ENCODE peak calls at places on chromosomes 12 and 14, in seven cellular contexts. One of them, this sample, is unnamed.

GRCh38 chr12:102652645-102653313 is 172.4 kb upstream of the IGF1 start:
- DNase-seq in heart right ventricle: no peak
- DNase-seq in stimulated activated CD4-positive, alpha-beta T cell treated with anti-CD3 and anti-CD28 coated beads, Interleukin-2, amount 100 ng/mL, for 48 hours: no peak
- DNase-seq in DMS153: no peak
- DNase-seq in heart left ventricle: no peak
- DNase-seq in mucosa of descending colon: no peak
- DNase-seq in H4: no peak
- DNase-seq in this sample: no peak

GRCh38 chr12:13120431-13120830 is 17.0 kb upstream of the GSG1 start:
- DNase-seq in heart right ventricle: no peak
- DNase-seq in stimulated activated CD4-positive, alpha-beta T cell treated with anti-CD3 and anti-CD28 coated beads, Interleukin-2, amount 100 ng/mL, for 48 hours: no peak
- DNase-seq in DMS153: no peak
- DNase-seq in heart left ventricle: no peak
- DNase-seq in mucosa of descending colon: no peak
- DNase-seq in H4: no peak
- DNase-seq in this sample: no peak

GRCh38 chr12:56724660-56724988 is 475 bp downstream of the NACA start:
- DNase-seq in heart right ventricle: no peak
- DNase-seq in stimulated activated CD4-positive, alpha-beta T cell treated with anti-CD3 and anti-CD28 coated beads, Interleukin-2, amount 100 ng/mL, for 48 hours: no peak
- DNase-seq in DMS153: no peak
- DNase-seq in heart left ventricle: no peak
- DNase-seq in mucosa of descending colon: no peak
- DNase-seq in H4: no peak
- DNase-seq in this sample: no peak

GRCh38 chr14:36973806-36974442 is 198.5 kb downstream of the SLC25A21 start:
- DNase-seq in heart right ventricle: no peak
- DNase-seq in stimulated activated CD4-positive, alpha-beta T cell treated with anti-CD3 and anti-CD28 coated beads, Interleukin-2, amount 100 ng/mL, for 48 hours: no peak
- DNase-seq in DMS153: no peak
- DNase-seq in heart left ventricle: no peak
- DNase-seq in mucosa of descending colon: no peak
- DNase-seq in H4: peak; percentile 58
- DNase-seq in this sample: no peak

GRCh38 chr12:1606021-1606622 is 11.7 kb upstream of the FBXL14 start:
- DNase-seq in heart right ventricle: peak; percentile 92
- DNase-seq in stimulated activated CD4-positive, alpha-beta T cell treated with anti-CD3 and anti-CD28 coated beads, Interleukin-2, amount 100 ng/mL, for 48 hours: peak; percentile 63
- DNase-seq in DMS153: peak; percentile 64
- DNase-seq in heart left ventricle: peak; percentile 94
- DNase-seq in mucosa of descending colon: peak; percentile 91
- DNase-seq in H4: peak; percentile 90
- DNase-seq in this sample: peak; percentile 56

GRCh38 chr12:64825143-64826011 is 930 bp downstream of the TBC1D30 start:
- DNase-seq in heart right ventricle: no peak
- DNase-seq in stimulated activated CD4-positive, alpha-beta T cell treated with anti-CD3 and anti-CD28 coated beads, Interleukin-2, amount 100 ng/mL, for 48 hours: no peak
- DNase-seq in DMS153: peak; percentile 46
- DNase-seq in heart left ventricle: no peak
- DNase-seq in mucosa of descending colon: no peak
- DNase-seq in H4: no peak
- DNase-seq in this sample: peak; percentile 80

GRCh38 chr14:99325591-99325990 is 53.6 kb upstream of the BCL11B start:
- DNase-seq in heart right ventricle: no peak
- DNase-seq in stimulated activated CD4-positive, alpha-beta T cell treated with anti-CD3 and anti-CD28 coated beads, Interleukin-2, amount 100 ng/mL, for 48 hours: no peak
- DNase-seq in DMS153: no peak
- DNase-seq in heart left ventricle: no peak
- DNase-seq in mucosa of descending colon: no peak
- DNase-seq in H4: no peak
- DNase-seq in this sample: no peak

GRCh38 chr12:4858385-4858784 is 51.3 kb upstream of the KCNA1 start:
- DNase-seq in heart right ventricle: peak; percentile 34
- DNase-seq in stimulated activated CD4-positive, alpha-beta T cell treated with anti-CD3 and anti-CD28 coated beads, Interleukin-2, amount 100 ng/mL, for 48 hours: no peak
- DNase-seq in DMS153: no peak
- DNase-seq in heart left ventricle: no peak
- DNase-seq in mucosa of descending colon: peak; percentile 31
- DNase-seq in H4: no peak
- DNase-seq in this sample: no peak

GRCh38 chr12:101740980-101741379 is 1.7 kb upstream of the SYCP3 start:
- DNase-seq in heart right ventricle: no peak
- DNase-seq in stimulated activated CD4-positive, alpha-beta T cell treated with anti-CD3 and anti-CD28 coated beads, Interleukin-2, amount 100 ng/mL, for 48 hours: no peak
- DNase-seq in DMS153: no peak
- DNase-seq in heart left ventricle: no peak
- DNase-seq in mucosa of descending colon: no peak
- DNase-seq in H4: no peak
- DNase-seq in this sample: no peak

GRCh38 chr12:89833337-89834252 is 125.0 kb upstream of the ATP2B1 start:
- DNase-seq in heart right ventricle: no peak
- DNase-seq in stimulated activated CD4-positive, alpha-beta T cell treated with anti-CD3 and anti-CD28 coated beads, Interleukin-2, amount 100 ng/mL, for 48 hours: no peak
- DNase-seq in DMS153: no peak
- DNase-seq in heart left ventricle: no peak
- DNase-seq in mucosa of descending colon: no peak
- DNase-seq in H4: no peak
- DNase-seq in this sample: no peak

GRCh38 chr12:103677341-103677740 is 90.3 kb downstream of the STAB2 start:
- DNase-seq in heart right ventricle: no peak
- DNase-seq in stimulated activated CD4-positive, alpha-beta T cell treated with anti-CD3 and anti-CD28 coated beads, Interleukin-2, amount 100 ng/mL, for 48 hours: no peak
- DNase-seq in DMS153: peak; percentile 87
- DNase-seq in heart left ventricle: no peak
- DNase-seq in mucosa of descending colon: peak; percentile 75
- DNase-seq in H4: no peak
- DNase-seq in this sample: peak; percentile 1